ENCODE peak calls at places on chromosomes 6 and 20, in six cellular contexts. C is NB4, P is coronary artery, S is cardiac fibroblast, W is astrocyte of the spinal cord, U is PC-3. L is an unnamed sample.

GRCh38 chr6:137872071-137872470 is 5.0 kb downstream of the TNFAIP3 start:
- DNase-seq in W (peak), U (peak), C (no peak), S (no peak), P (no peak), L (no peak)

GRCh38 chr6:22821664-22822320 is 252.4 kb downstream of the HDGFL1 start:
- DNase-seq in S (peak), W (peak), P (no peak), U (no peak), C (no peak), L (no peak)

GRCh38 chr6:25193147-25193864 is 85.9 kb upstream of the CARMIL1 start:
- DNase-seq in S (peak), U (peak), C (no peak), P (no peak), W (peak), L (peak)

GRCh38 chr6:52503853-52504777 is 72.7 kb downstream of the TRAM2 start:
- DNase-seq in U (peak), P (peak), S (peak), C (no peak), W (peak), L (peak)

GRCh38 chr6:128492386-128492785 is 28.0 kb downstream of the PTPRK start:
- DNase-seq in U (peak), S (no peak), P (no peak), C (no peak), W (peak), L (no peak)

GRCh38 chr6:166567107-166567506 is 19.4 kb downstream of the RAMACL start:
- DNase-seq in S (peak), C (no peak), U (peak), W (peak), P (peak), L (peak)

GRCh38 chr20:17077030-17077429 is 149.8 kb upstream of the PCSK2 start:
- DNase-seq in C (no peak), W (no peak), U (no peak), P (no peak), S (no peak), L (no peak)

GRCh38 chr20:17014217-17014616 is 212.6 kb upstream of the PCSK2 start:
- DNase-seq in C (no peak), W (no peak), U (no peak), S (no peak), P (no peak), L (no peak)

GRCh38 chr6:107800564-107801164 is 23.4 kb downstream of the SCML4 start:
- DNase-seq in U (no peak), S (peak), P (no peak), C (peak), W (no peak), L (no peak)

GRCh38 chr20:51014797-51015722 is 7.8 kb downstream of the KCNG1 start:
- DNase-seq in U (peak), S (peak), C (peak), P (no peak), W (peak), L (no peak)

GRCh38 chr6:154478021-154478651 is 32.3 kb downstream of the CNKSR3 start:
- DNase-seq in W (no peak), P (no peak), C (no peak), S (no peak), U (no peak), L (no peak)

GRCh38 chr6:163226181-163226835 is 188.2 kb upstream of the QKI start:
- DNase-seq in S (no peak), P (no peak), C (peak), U (no peak), W (no peak), L (no peak)

GRCh38 chr6:163872335-163872734 is 457.8 kb downstream of the QKI start:
- DNase-seq in C (no peak), P (no peak), W (peak), S (peak), U (peak), L (peak)

GRCh38 chr20:34102342-34102741 is 9.7 kb downstream of the EIF2S2 start:
- DNase-seq in W (no peak), U (no peak), P (no peak), S (no peak), C (no peak), L (no peak)

GRCh38 chr6:5151295-5151954 is 66.3 kb downstream of the PPP1R3G start:
- DNase-seq in U (peak), P (no peak), S (no peak), W (no peak), C (no peak), L (no peak)

GRCh38 chr6:130020106-130020851 is 1.9 kb downstream of the L3MBTL3 start:
- DNase-seq in S (peak), W (peak), C (peak), P (peak), U (no peak), L (no peak)

GRCh38 chr20:17742426-17743130 is 42.8 kb downstream of the BANF2 start:
- DNase-seq in C (no peak), P (no peak), W (no peak), S (no peak), U (no peak), L (no peak)

GRCh38 chr20:13277663-13278295 is 56.7 kb downstream of the ISM1 start:
- DNase-seq in C (no peak), U (no peak), P (no peak), S (no peak), W (no peak), L (no peak)

GRCh38 chr6:119284861-119285521 is 64.6 kb downstream of the MAN1A1 start:
- DNase-seq in W (no peak), C (no peak), P (no peak), S (no peak), U (peak), L (no peak)

GRCh38 chr6:31115941-31116560 is 1.5 kb downstream of the PSORS1C1 start:
- DNase-seq in P (no peak), S (no peak), C (no peak), W (no peak), U (no peak), L (no peak)

GRCh38 chr6:71139249-71139648 is 149.4 kb upstream of the OGFRL1 start:
- DNase-seq in C (no peak), P (no peak), U (peak), W (peak), S (no peak), L (no peak)

GRCh38 chr6:165010556-165011535 is 298.6 kb downstream of the C6orf118 start:
- DNase-seq in U (peak), C (no peak), S (peak), P (no peak), W (peak), L (peak)

GRCh38 chr20:59001449-59002171 is 5.4 kb downstream of the CTSZ start:
- DNase-seq in S (no peak), C (no peak), W (no peak), U (no peak), P (no peak), L (no peak)

GRCh38 chr6:17012421-17013225 is 89.2 kb upstream of the STMND1 start:
- DNase-seq in C (no peak), S (peak), W (peak), U (peak), P (no peak), L (no peak)
- H3K4me3 ChIP-seq in C (no peak), S (no peak), W (no peak), U (no peak), P (peak), L (no peak)

GRCh38 chr20:53030061-53030460 is 57.9 kb downstream of the TSHZ2 start:
- DNase-seq in S (no peak), C (no peak), P (no peak), U (no peak), W (no peak), L (no peak)
- TF ChIP-seq CTCF in S (no peak), C (no peak), P (no peak), U (no peak), W (no peak), L (no peak)

GRCh38 chr6:51203504-51203903 is 384.8 kb downstream of the TFAP2B start:
- DNase-seq in C (no peak), S (no peak), U (no peak), W (no peak), P (no peak), L (no peak)
- H3K4me3 ChIP-seq in C (no peak), S (no peak), U (no peak), W (no peak), P (no peak), L (no peak)

GRCh38 chr6:4128748-4129147 is 6.6 kb downstream of the ECI2 start:
- DNase-seq in P (no peak), W (no peak), U (peak), C (no peak), S (peak), L (no peak)

GRCh38 chr6:4125500-4125899 is 9.9 kb downstream of the ECI2 start:
- DNase-seq in U (no peak), S (peak), C (no peak), W (no peak), P (no peak), L (no peak)

GRCh38 chr6:4124361-4124760 is 11.0 kb downstream of the ECI2 start:
- DNase-seq in P (no peak), S (no peak), C (no peak), U (no peak), W (no peak), L (no peak)

GRCh38 chr6:4128072-4128471 is 7.3 kb downstream of the ECI2 start:
- DNase-seq in C (no peak), W (no peak), S (peak), P (no peak), U (no peak), L (no peak)

DNA sequence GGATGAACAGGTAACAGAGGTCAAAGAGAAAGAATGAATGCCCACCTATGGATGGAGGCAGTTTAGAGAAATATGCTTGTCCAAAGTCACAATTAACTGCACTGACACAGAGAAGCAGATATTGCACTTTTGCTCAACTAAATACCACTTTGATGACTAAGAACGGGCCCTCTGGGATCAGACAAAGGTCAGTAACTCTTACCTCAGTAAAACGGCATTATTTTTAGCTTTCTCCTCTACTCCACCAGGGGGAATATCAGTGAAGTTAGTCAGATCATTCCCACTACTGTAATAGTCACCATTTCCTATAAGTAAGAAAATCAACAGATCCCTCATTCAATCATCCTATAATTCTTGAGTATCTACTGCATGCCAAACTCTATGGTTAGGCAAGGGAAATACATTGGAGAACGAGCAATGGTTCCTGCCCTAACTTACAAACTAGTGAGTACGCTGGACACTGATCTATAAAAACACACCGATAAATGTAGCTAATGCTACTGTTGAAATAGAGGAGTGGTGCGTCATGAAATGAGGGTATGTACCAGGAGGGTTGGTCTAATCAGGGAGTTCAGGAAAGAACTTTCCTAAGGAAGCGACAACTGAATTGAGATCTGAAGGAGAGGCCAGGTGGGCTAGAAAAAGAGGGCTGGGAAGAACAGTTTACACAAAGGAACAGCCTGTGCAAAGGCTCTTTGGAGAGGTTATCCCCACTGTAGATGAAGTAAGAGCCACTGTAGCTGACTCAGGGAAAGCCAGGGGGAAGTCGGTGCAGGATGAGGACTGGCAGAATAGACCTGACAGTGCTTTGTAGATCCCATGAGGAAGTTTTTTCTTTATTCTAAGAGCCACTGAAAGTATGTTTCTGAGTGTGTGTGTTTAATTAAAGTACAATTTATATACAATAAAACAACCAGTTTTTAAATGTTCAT is 9.2 kb downstream of the ECI2 start:
- DNase-seq in P (no peak), U (peak), W (peak), S (peak), C (peak), L (peak)
- TF ChIP-seq CTCF in P (no peak), U (peak), W (peak), S (peak), C (no peak), L (peak)

L was measured in retinal pigment epithelial cell.